ENCODE peak calls at places on chromosomes 13 and 19, in seven cellular contexts. Q is Calu3; W is left colon; A is fibroblast of the aortic adventitia; P is uterus; H is stimulated activated CD8-positive, alpha-beta memory T cell treated with anti-CD3 and anti-CD28 coated beads, Interleukin-12 subunit alpha, Interleukin-12 subunit beta, amount 100 ng/mL, for 4 hours; L is left lung. X is an unnamed sample.

GRCh38 chr19:54967611-54968010 is 1.4 kb downstream of the NLRP2 start:
- DNase-seq in Q (no peak), W (no peak), A (no peak), P (no peak), H (no peak), L (no peak), X (no peak)

GRCh38 chr13:85610024-85610423 is 189.2 kb downstream of the SLITRK6 start:
- DNase-seq in Q (no peak), W (no peak), A (no peak), P (no peak), H (no peak), L (no peak), X (no peak)

GRCh38 chr19:18650468-18651001 is 13.7 kb downstream of the KLHL26 start:
- DNase-seq in Q (no peak), W (peak; percentile 31), A (peak; percentile 89), P (peak; percentile 85), H (no peak), L (no peak), X (no peak)

GRCh38 chr13:109743706-109744453 is 42.5 kb downstream of the IRS2 start:
- DNase-seq in Q (peak; percentile 41), W (peak; percentile 35), A (peak; percentile 25), P (peak; percentile 24), H (no peak), L (no peak), X (no peak)

GRCh38 chr19:1284979-1285736 is 515 bp upstream of the EFNA2 start:
- DNase-seq in Q (no peak), W (no peak), A (no peak), P (no peak), H (no peak), L (no peak), X (no peak)

GRCh38 chr13:99312493-99312883 is 5.3 kb upstream of the GPR183 start:
- DNase-seq in Q (no peak), W (no peak), A (peak; percentile 74), P (peak; percentile 64), H (no peak), L (peak; percentile 82), X (no peak)

GRCh38 chr19:17475541-17476115 is 5.3 kb downstream of the SLC27A1 start:
- DNase-seq in Q (peak; percentile 90), W (no peak), A (peak; percentile 37), P (no peak), H (no peak), L (no peak), X (peak; percentile 42)

GRCh38 chr13:42561752-42562467 is 12.0 kb upstream of the TNFSF11 start:
- DNase-seq in Q (no peak), W (no peak), A (no peak), P (no peak), H (no peak), L (no peak), X (no peak)

GRCh38 chr19:35717665-35718344 is at the start of gene KMT2B:
- DNase-seq in Q (peak; percentile 99), W (peak; percentile 95), A (no peak), P (peak; percentile 95), H (no peak), L (no peak), X (no peak)

GRCh38 chr19:4633140-4633967 is 6.0 kb upstream of the TNFAIP8L1 start:
- DNase-seq in Q (peak; percentile 68), W (peak; percentile 57), A (peak; percentile 61), P (no peak), H (no peak), L (peak; percentile 81), X (peak; percentile 72)

GRCh38 chr19:41701401-41702075 is 6.9 kb upstream of the CEACAM5 start:
- DNase-seq in Q (peak; percentile 63), W (peak; percentile 58), A (no peak), P (no peak), H (no peak), L (no peak), X (peak; percentile 59)